ENCODE peak calls at places on chromosome 15, in ten cellular contexts. One of them, this sample, is unnamed.

GRCh38 chr15:66233487-66234415 is 19.8 kb downstream of the MEGF11 start:
- DNase-seq in astrocyte of the spinal cord: no peak
- DNase-seq in omental fat pad: no peak
- DNase-seq in heart left ventricle: no peak
- DNase-seq in astrocyte of the cerebellum: no peak
- DNase-seq in HL-60: no peak
- DNase-seq in activated B cell treated with CpG ODN at 0.5 μM for 24 hours: no peak
- DNase-seq in bronchial epithelial cell: peak; percentile 34
- DNase-seq in fibroblast of lung: peak; percentile 3
- DNase-seq in mammary epithelial cell: peak; percentile 26
- DNase-seq in this sample: no peak

GRCh38 chr15:68794869-68795268 is 25.8 kb downstream of the ANP32A start:
- DNase-seq in astrocyte of the spinal cord: no peak
- DNase-seq in omental fat pad: no peak
- DNase-seq in heart left ventricle: no peak
- DNase-seq in astrocyte of the cerebellum: no peak
- DNase-seq in HL-60: no peak
- DNase-seq in activated B cell treated with CpG ODN at 0.5 μM for 24 hours: no peak
- DNase-seq in bronchial epithelial cell: no peak
- DNase-seq in fibroblast of lung: no peak
- DNase-seq in mammary epithelial cell: no peak
- DNase-seq in this sample: no peak

GRCh38 chr15:81327526-81327925 is 3.6 kb upstream of the STARD5 start:
- DNase-seq in astrocyte of the spinal cord: peak; percentile 91
- DNase-seq in omental fat pad: no peak
- DNase-seq in heart left ventricle: no peak
- DNase-seq in astrocyte of the cerebellum: peak; percentile 81
- DNase-seq in HL-60: no peak
- DNase-seq in activated B cell treated with CpG ODN at 0.5 μM for 24 hours: no peak
- DNase-seq in bronchial epithelial cell: no peak
- DNase-seq in fibroblast of lung: peak; percentile 95
- DNase-seq in mammary epithelial cell: peak; percentile 51
- DNase-seq in this sample: no peak

GRCh38 chr15:50137330-50137761 is 18.3 kb upstream of the ATP8B4 start:
- DNase-seq in astrocyte of the spinal cord: peak; percentile 93
- DNase-seq in omental fat pad: no peak
- DNase-seq in heart left ventricle: no peak
- DNase-seq in astrocyte of the cerebellum: peak; percentile 72
- DNase-seq in HL-60: no peak
- DNase-seq in activated B cell treated with CpG ODN at 0.5 μM for 24 hours: no peak
- DNase-seq in bronchial epithelial cell: peak; percentile 65
- DNase-seq in fibroblast of lung: peak; percentile 99
- DNase-seq in mammary epithelial cell: peak; percentile 95
- DNase-seq in this sample: no peak

GRCh38 chr15:34795267-34796081 is at the start of gene ACTC1:
- DNase-seq in astrocyte of the spinal cord: peak; percentile 40
- DNase-seq in omental fat pad: no peak
- DNase-seq in heart left ventricle: peak; percentile 79
- DNase-seq in astrocyte of the cerebellum: no peak
- DNase-seq in HL-60: no peak
- DNase-seq in activated B cell treated with CpG ODN at 0.5 μM for 24 hours: no peak
- DNase-seq in bronchial epithelial cell: peak; percentile 21
- DNase-seq in fibroblast of lung: peak; percentile 67
- DNase-seq in mammary epithelial cell: peak; percentile 50
- DNase-seq in this sample: peak; percentile 67

GRCh38 chr15:82790321-82790720 is 15.5 kb downstream of the FSD2 start:
- DNase-seq in astrocyte of the spinal cord: no peak
- DNase-seq in omental fat pad: no peak
- DNase-seq in heart left ventricle: no peak
- DNase-seq in astrocyte of the cerebellum: no peak
- DNase-seq in HL-60: no peak
- DNase-seq in activated B cell treated with CpG ODN at 0.5 μM for 24 hours: no peak
- DNase-seq in bronchial epithelial cell: no peak
- DNase-seq in fibroblast of lung: no peak
- DNase-seq in mammary epithelial cell: no peak
- DNase-seq in this sample: no peak

GRCh38 chr15:51982013-51982769 is 10.6 kb upstream of the LEO1 start:
- DNase-seq in astrocyte of the spinal cord: peak; percentile 80
- DNase-seq in omental fat pad: no peak
- DNase-seq in heart left ventricle: no peak
- DNase-seq in astrocyte of the cerebellum: peak; percentile 54
- DNase-seq in HL-60: peak; percentile 55
- DNase-seq in activated B cell treated with CpG ODN at 0.5 μM for 24 hours: no peak
- DNase-seq in bronchial epithelial cell: peak; percentile 82
- DNase-seq in fibroblast of lung: peak; percentile 69
- DNase-seq in mammary epithelial cell: peak; percentile 76
- DNase-seq in this sample: no peak

GRCh38 chr15:62719316-62719715 is 323.2 kb upstream of the TPM1 start:
- DNase-seq in astrocyte of the spinal cord: peak; percentile 30
- DNase-seq in omental fat pad: no peak
- DNase-seq in heart left ventricle: no peak
- DNase-seq in astrocyte of the cerebellum: no peak
- DNase-seq in HL-60: no peak
- DNase-seq in activated B cell treated with CpG ODN at 0.5 μM for 24 hours: no peak
- DNase-seq in bronchial epithelial cell: peak; percentile 13
- DNase-seq in fibroblast of lung: peak; percentile 77
- DNase-seq in mammary epithelial cell: peak; percentile 12
- DNase-seq in this sample: no peak

GRCh38 chr15:71278989-71279756 is 163.9 kb downstream of the THSD4 start:
- DNase-seq in astrocyte of the spinal cord: peak; percentile 92
- DNase-seq in omental fat pad: peak; percentile 43
- DNase-seq in heart left ventricle: peak; percentile 15
- DNase-seq in astrocyte of the cerebellum: peak; percentile 79
- DNase-seq in HL-60: no peak
- DNase-seq in activated B cell treated with CpG ODN at 0.5 μM for 24 hours: no peak
- DNase-seq in bronchial epithelial cell: peak; percentile 97
- DNase-seq in fibroblast of lung: peak; percentile 98
- DNase-seq in mammary epithelial cell: peak; percentile 97
- DNase-seq in this sample: peak; percentile 69

GRCh38 chr15:79007066-79007465 is 62.2 kb upstream of the CTSH start:
- DNase-seq in astrocyte of the spinal cord: peak; percentile 24
- DNase-seq in omental fat pad: peak; percentile 34
- DNase-seq in heart left ventricle: peak; percentile 40
- DNase-seq in astrocyte of the cerebellum: no peak
- DNase-seq in HL-60: no peak
- DNase-seq in activated B cell treated with CpG ODN at 0.5 μM for 24 hours: no peak
- DNase-seq in bronchial epithelial cell: peak; percentile 52
- DNase-seq in fibroblast of lung: no peak
- DNase-seq in mammary epithelial cell: no peak
- DNase-seq in this sample: no peak

GRCh38 chr15:25777047-25777446 is 86.1 kb downstream of the ATP10A start:
- DNase-seq in astrocyte of the spinal cord: no peak
- DNase-seq in omental fat pad: no peak
- DNase-seq in heart left ventricle: no peak
- DNase-seq in astrocyte of the cerebellum: no peak
- DNase-seq in HL-60: no peak
- DNase-seq in activated B cell treated with CpG ODN at 0.5 μM for 24 hours: no peak
- DNase-seq in bronchial epithelial cell: no peak
- DNase-seq in fibroblast of lung: no peak
- DNase-seq in mammary epithelial cell: no peak
- DNase-seq in this sample: no peak

GRCh38 chr15:96230557-96231181 is 99.8 kb upstream of the NR2F2 start:
- DNase-seq in astrocyte of the spinal cord: peak; percentile 49
- DNase-seq in omental fat pad: no peak
- DNase-seq in heart left ventricle: no peak
- DNase-seq in astrocyte of the cerebellum: no peak
- DNase-seq in HL-60: no peak
- DNase-seq in activated B cell treated with CpG ODN at 0.5 μM for 24 hours: no peak
- DNase-seq in bronchial epithelial cell: peak; percentile 96
- DNase-seq in fibroblast of lung: peak; percentile 68
- DNase-seq in mammary epithelial cell: peak; percentile 88
- DNase-seq in this sample: no peak

GRCh38 chr15:95975212-95975611 is 355.3 kb upstream of the NR2F2 start:
- DNase-seq in astrocyte of the spinal cord: peak; percentile 13
- DNase-seq in omental fat pad: no peak
- DNase-seq in heart left ventricle: no peak
- DNase-seq in astrocyte of the cerebellum: no peak
- DNase-seq in HL-60: no peak
- DNase-seq in activated B cell treated with CpG ODN at 0.5 μM for 24 hours: no peak
- DNase-seq in bronchial epithelial cell: no peak
- DNase-seq in fibroblast of lung: no peak
- DNase-seq in mammary epithelial cell: peak; percentile 5
- DNase-seq in this sample: no peak

DNA sequence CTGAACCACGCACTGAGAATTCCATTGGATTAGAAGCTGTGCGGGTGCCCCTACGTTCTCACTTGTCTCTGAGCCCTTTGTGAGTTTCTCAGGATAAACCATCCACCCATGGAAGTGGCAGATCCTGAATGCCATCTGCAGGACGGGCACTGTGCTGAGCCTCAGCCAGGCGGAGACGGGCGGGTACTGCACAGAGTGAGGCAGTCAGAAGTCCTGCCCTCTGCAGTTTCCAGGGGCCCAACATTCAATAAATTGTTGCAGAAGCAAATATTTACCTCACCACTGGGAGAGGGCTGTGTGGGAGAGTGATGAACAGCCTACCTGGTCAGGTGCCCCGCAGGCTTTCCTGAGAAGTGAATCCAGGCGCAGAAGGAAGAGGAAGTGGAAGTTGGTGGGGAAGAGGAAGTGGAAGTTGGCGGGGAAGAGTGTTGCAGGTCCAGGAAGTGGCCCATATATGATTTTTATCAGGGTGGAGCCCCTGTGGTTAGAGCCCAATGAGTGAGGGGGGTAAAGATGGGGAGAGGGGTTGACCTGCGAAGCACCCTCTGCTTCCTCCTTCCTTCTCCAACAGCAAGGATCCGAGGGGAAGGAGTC is 100.8 kb downstream of the SLCO3A1 start:
- DNase-seq in astrocyte of the spinal cord: no peak
- DNase-seq in omental fat pad: no peak
- DNase-seq in heart left ventricle: no peak
- DNase-seq in astrocyte of the cerebellum: no peak
- DNase-seq in HL-60: peak; percentile 49
- DNase-seq in activated B cell treated with CpG ODN at 0.5 μM for 24 hours: no peak
- DNase-seq in bronchial epithelial cell: peak; percentile 66
- DNase-seq in fibroblast of lung: no peak
- DNase-seq in mammary epithelial cell: no peak
- DNase-seq in this sample: no peak
- TF ChIP-seq CTCF in astrocyte of the spinal cord: no peak
- TF ChIP-seq CTCF in omental fat pad: no peak
- TF ChIP-seq CTCF in heart left ventricle: no peak
- TF ChIP-seq CTCF in astrocyte of the cerebellum: no peak
- TF ChIP-seq CTCF in HL-60: no peak
- TF ChIP-seq CTCF in activated B cell treated with CpG ODN at 0.5 μM for 24 hours: no peak
- TF ChIP-seq CTCF in bronchial epithelial cell: peak; percentile 26
- TF ChIP-seq CTCF in fibroblast of lung: no peak
- TF ChIP-seq CTCF in mammary epithelial cell: no peak
- TF ChIP-seq CTCF in this sample: no peak

GRCh38 chr15:76282451-76282850 is 28.8 kb downstream of the ETFA start:
- DNase-seq in astrocyte of the spinal cord: no peak
- DNase-seq in omental fat pad: no peak
- DNase-seq in heart left ventricle: no peak
- DNase-seq in astrocyte of the cerebellum: no peak
- DNase-seq in HL-60: no peak
- DNase-seq in activated B cell treated with CpG ODN at 0.5 μM for 24 hours: no peak
- DNase-seq in bronchial epithelial cell: no peak
- DNase-seq in fibroblast of lung: no peak
- DNase-seq in mammary epithelial cell: no peak
- DNase-seq in this sample: no peak

GRCh38 chr15:76286231-76286879 is 24.9 kb downstream of the ETFA start:
- DNase-seq in astrocyte of the spinal cord: no peak
- DNase-seq in omental fat pad: no peak
- DNase-seq in heart left ventricle: no peak
- DNase-seq in astrocyte of the cerebellum: no peak
- DNase-seq in HL-60: no peak
- DNase-seq in activated B cell treated with CpG ODN at 0.5 μM for 24 hours: no peak
- DNase-seq in bronchial epithelial cell: no peak
- DNase-seq in fibroblast of lung: no peak
- DNase-seq in mammary epithelial cell: no peak
- DNase-seq in this sample: no peak

GRCh38 chr15:76289582-76289981 is 21.7 kb downstream of the ETFA start:
- DNase-seq in astrocyte of the spinal cord: no peak
- DNase-seq in omental fat pad: no peak
- DNase-seq in heart left ventricle: no peak
- DNase-seq in astrocyte of the cerebellum: no peak
- DNase-seq in HL-60: no peak
- DNase-seq in activated B cell treated with CpG ODN at 0.5 μM for 24 hours: no peak
- DNase-seq in bronchial epithelial cell: no peak
- DNase-seq in fibroblast of lung: peak; percentile 22
- DNase-seq in mammary epithelial cell: no peak
- DNase-seq in this sample: no peak

DNA sequence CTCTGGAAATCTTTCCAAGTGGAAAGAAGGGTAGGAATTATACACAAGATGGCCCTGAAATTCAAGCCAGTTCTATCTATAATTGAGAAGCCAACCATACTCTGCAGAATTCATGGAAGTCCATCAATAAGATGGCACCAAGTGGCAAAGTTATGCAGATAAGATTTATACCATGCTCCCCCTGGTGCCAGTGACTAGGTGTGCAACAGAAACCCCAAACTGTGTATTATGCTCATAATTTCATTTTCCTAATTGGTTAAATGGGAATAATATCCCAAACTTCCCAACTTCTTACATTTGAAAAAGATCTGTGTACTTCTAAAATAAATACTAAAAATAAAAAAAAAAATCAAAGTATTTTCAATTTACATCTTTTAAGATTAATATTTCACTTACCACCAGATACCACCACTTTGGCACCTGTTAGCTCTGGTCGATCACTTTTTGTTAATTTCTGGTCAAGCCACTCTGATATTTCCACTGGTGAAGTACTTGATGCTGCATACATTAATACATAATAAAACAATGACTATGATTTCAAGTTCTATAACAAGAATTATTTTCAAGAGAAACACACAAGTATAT is 25.9 kb downstream of the ETFA start:
- DNase-seq in astrocyte of the spinal cord: no peak
- DNase-seq in omental fat pad: no peak
- DNase-seq in heart left ventricle: no peak
- DNase-seq in astrocyte of the cerebellum: no peak
- DNase-seq in HL-60: peak; percentile 11
- DNase-seq in activated B cell treated with CpG ODN at 0.5 μM for 24 hours: no peak
- DNase-seq in bronchial epithelial cell: peak; percentile 17
- DNase-seq in fibroblast of lung: no peak
- DNase-seq in mammary epithelial cell: peak; percentile 5
- DNase-seq in this sample: no peak
- TF ChIP-seq CTCF in astrocyte of the spinal cord: peak; percentile 55
- TF ChIP-seq CTCF in omental fat pad: no peak
- TF ChIP-seq CTCF in heart left ventricle: no peak
- TF ChIP-seq CTCF in astrocyte of the cerebellum: peak; percentile 59
- TF ChIP-seq CTCF in HL-60: peak; percentile 17
- TF ChIP-seq CTCF in activated B cell treated with CpG ODN at 0.5 μM for 24 hours: no peak
- TF ChIP-seq CTCF in bronchial epithelial cell: peak; percentile 40
- TF ChIP-seq CTCF in fibroblast of lung: peak; percentile 33
- TF ChIP-seq CTCF in mammary epithelial cell: peak; percentile 69
- TF ChIP-seq CTCF in this sample: peak; percentile 32

GRCh38 chr15:37289109-37289765 is 188.9 kb upstream of the MEIS2 start:
- DNase-seq in astrocyte of the spinal cord: no peak
- DNase-seq in omental fat pad: no peak
- DNase-seq in heart left ventricle: no peak
- DNase-seq in astrocyte of the cerebellum: peak; percentile 15
- DNase-seq in HL-60: no peak
- DNase-seq in activated B cell treated with CpG ODN at 0.5 μM for 24 hours: no peak
- DNase-seq in bronchial epithelial cell: peak; percentile 18
- DNase-seq in fibroblast of lung: no peak
- DNase-seq in mammary epithelial cell: peak; percentile 8
- DNase-seq in this sample: no peak
- TF ChIP-seq CTCF in astrocyte of the spinal cord: peak; percentile 57
- TF ChIP-seq CTCF in omental fat pad: no peak
- TF ChIP-seq CTCF in heart left ventricle: no peak
- TF ChIP-seq CTCF in astrocyte of the cerebellum: peak; percentile 63
- TF ChIP-seq CTCF in HL-60: no peak
- TF ChIP-seq CTCF in activated B cell treated with CpG ODN at 0.5 μM for 24 hours: no peak
- TF ChIP-seq CTCF in bronchial epithelial cell: peak; percentile 28
- TF ChIP-seq CTCF in fibroblast of lung: peak; percentile 23
- TF ChIP-seq CTCF in mammary epithelial cell: peak; percentile 20
- TF ChIP-seq CTCF in this sample: no peak

GRCh38 chr15:32029862-32030781 is at the start of gene CHRNA7:
- DNase-seq in astrocyte of the spinal cord: peak; percentile 18
- DNase-seq in omental fat pad: no peak
- DNase-seq in heart left ventricle: peak; percentile 39
- DNase-seq in astrocyte of the cerebellum: peak; percentile 4
- DNase-seq in HL-60: peak; percentile 25
- DNase-seq in activated B cell treated with CpG ODN at 0.5 μM for 24 hours: no peak
- DNase-seq in bronchial epithelial cell: peak; percentile 1
- DNase-seq in fibroblast of lung: peak; percentile 42
- DNase-seq in mammary epithelial cell: peak; percentile 15
- DNase-seq in this sample: peak; percentile 78
- TF ChIP-seq CTCF in astrocyte of the spinal cord: peak; percentile 20
- TF ChIP-seq CTCF in omental fat pad: no peak
- TF ChIP-seq CTCF in heart left ventricle: no peak
- TF ChIP-seq CTCF in astrocyte of the cerebellum: no peak
- TF ChIP-seq CTCF in HL-60: no peak
- TF ChIP-seq CTCF in activated B cell treated with CpG ODN at 0.5 μM for 24 hours: no peak
- TF ChIP-seq CTCF in bronchial epithelial cell: peak; percentile 14
- TF ChIP-seq CTCF in fibroblast of lung: no peak
- TF ChIP-seq CTCF in mammary epithelial cell: no peak
- TF ChIP-seq CTCF in this sample: peak; percentile 27

This sample was measured in mesothelial cell of epicardium.